ENCODE peak calls at places on chromosomes 2 and 18, in four cellular contexts. One of them, this sample, is unnamed.

GRCh38 chr2:235605999-235606715 is 112.3 kb downstream of the AGAP1 start:
- DNase-seq in neural progenitor cell: peak
- DNase-seq in uterus: no peak
- DNase-seq in brain microvascular endothelial cell: peak
- DNase-seq in this sample: no peak

GRCh38 chr18:70046796-70047195 is 99.1 kb upstream of the CD226 start:
- DNase-seq in neural progenitor cell: no peak
- DNase-seq in uterus: no peak
- DNase-seq in brain microvascular endothelial cell: no peak
- DNase-seq in this sample: no peak

GRCh38 chr2:236176417-236176816 is 8.2 kb upstream of the GBX2 start:
- DNase-seq in neural progenitor cell: peak
- DNase-seq in uterus: no peak
- DNase-seq in brain microvascular endothelial cell: no peak
- DNase-seq in this sample: peak

GRCh38 chr2:33518929-33519328 is 42.5 kb downstream of the RASGRP3 start:
- DNase-seq in neural progenitor cell: no peak
- DNase-seq in uterus: no peak
- DNase-seq in brain microvascular endothelial cell: peak
- DNase-seq in this sample: peak

GRCh38 chr2:104177179-104177578 is 676.7 kb upstream of the POU3F3 start:
- DNase-seq in neural progenitor cell: no peak
- DNase-seq in uterus: no peak
- DNase-seq in brain microvascular endothelial cell: no peak
- DNase-seq in this sample: peak

GRCh38 chr2:227164745-227165350 is 424 bp downstream of the COL4A3 start:
- DNase-seq in neural progenitor cell: peak
- DNase-seq in uterus: no peak
- DNase-seq in brain microvascular endothelial cell: no peak
- DNase-seq in this sample: peak

GRCh38 chr2:36912692-36913091 is 53.6 kb downstream of the STRN start:
- DNase-seq in neural progenitor cell: no peak
- DNase-seq in uterus: no peak
- DNase-seq in brain microvascular endothelial cell: no peak
- DNase-seq in this sample: peak

GRCh38 chr18:49094136-49094535 is 143.4 kb upstream of the SMAD7 start:
- DNase-seq in neural progenitor cell: no peak
- DNase-seq in uterus: no peak
- DNase-seq in brain microvascular endothelial cell: peak
- DNase-seq in this sample: no peak

GRCh38 chr2:237882510-237883481 is 23.4 kb downstream of the RAMP1 start:
- DNase-seq in neural progenitor cell: no peak
- DNase-seq in uterus: peak
- DNase-seq in brain microvascular endothelial cell: no peak
- DNase-seq in this sample: no peak

GRCh38 chr2:111947219-111947618 is 48.8 kb downstream of the MERTK start:
- DNase-seq in neural progenitor cell: no peak
- DNase-seq in uterus: no peak
- DNase-seq in brain microvascular endothelial cell: no peak
- DNase-seq in this sample: no peak

GRCh38 chr2:111948832-111949231 is 50.4 kb downstream of the MERTK start:
- DNase-seq in neural progenitor cell: no peak
- DNase-seq in uterus: no peak
- DNase-seq in brain microvascular endothelial cell: no peak
- DNase-seq in this sample: no peak

GRCh38 chr2:111944536-111945210 is 46.3 kb downstream of the MERTK start:
- DNase-seq in neural progenitor cell: no peak
- DNase-seq in uterus: no peak
- DNase-seq in brain microvascular endothelial cell: no peak
- DNase-seq in this sample: no peak

GRCh38 chr2:111945444-111946293 is 47.3 kb downstream of the MERTK start:
- DNase-seq in neural progenitor cell: no peak
- DNase-seq in uterus: no peak
- DNase-seq in brain microvascular endothelial cell: no peak
- DNase-seq in this sample: no peak

DNA sequence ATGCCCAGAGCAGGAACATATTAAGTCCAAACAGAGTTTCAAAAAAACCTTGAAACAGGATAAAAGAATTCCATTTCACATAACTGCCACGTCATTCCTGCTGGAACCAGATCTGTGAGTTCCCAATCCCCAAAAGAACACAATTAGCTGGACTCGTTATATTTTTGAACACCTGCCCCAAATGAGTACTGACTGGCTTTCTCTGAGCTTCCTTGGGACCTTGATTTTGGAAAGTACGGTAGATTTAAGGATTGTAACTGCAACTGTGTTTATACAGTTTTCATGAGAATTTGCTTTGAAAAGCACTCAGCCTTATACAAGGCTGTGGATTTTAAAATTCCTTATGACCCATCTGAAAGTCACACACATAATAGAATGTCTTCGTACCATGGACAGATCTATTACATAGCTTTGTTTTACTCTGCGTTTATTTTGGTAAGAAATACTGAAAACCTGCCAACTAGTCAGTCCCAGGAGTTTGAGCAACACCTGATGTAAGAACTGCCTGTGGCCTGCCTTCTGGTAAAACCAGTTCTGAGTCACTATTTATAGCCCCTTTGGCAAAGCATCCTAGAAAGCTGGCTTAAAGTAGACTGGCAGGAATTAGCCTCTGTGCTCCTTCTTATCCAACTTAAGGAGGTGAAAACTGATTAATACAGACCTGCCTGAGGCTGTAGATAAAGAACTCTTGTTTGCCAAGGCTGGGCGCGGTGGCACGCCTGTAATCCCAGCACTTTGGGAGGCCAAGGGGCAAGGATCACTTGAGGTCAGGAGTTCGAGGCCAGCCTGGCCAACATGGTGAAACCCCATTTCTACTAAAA is 48.1 kb downstream of the MERTK start:
- DNase-seq in neural progenitor cell: no peak
- DNase-seq in uterus: peak
- DNase-seq in brain microvascular endothelial cell: peak
- DNase-seq in this sample: peak
- H3K4me3 ChIP-seq in neural progenitor cell: no peak
- H3K4me3 ChIP-seq in uterus: no peak
- H3K4me3 ChIP-seq in brain microvascular endothelial cell: no peak
- H3K4me3 ChIP-seq in this sample: peak

GRCh38 chr2:179614121-179614520 is 247.3 kb downstream of the ZNF385B start:
- DNase-seq in neural progenitor cell: no peak
- DNase-seq in uterus: no peak
- DNase-seq in brain microvascular endothelial cell: no peak
- DNase-seq in this sample: no peak

GRCh38 chr2:179613299-179613651 is 248.1 kb downstream of the ZNF385B start:
- DNase-seq in neural progenitor cell: no peak
- DNase-seq in uterus: no peak
- DNase-seq in brain microvascular endothelial cell: no peak
- DNase-seq in this sample: no peak

GRCh38 chr2:179612591-179613298 is 248.7 kb downstream of the ZNF385B start:
- DNase-seq in neural progenitor cell: no peak
- DNase-seq in uterus: no peak
- DNase-seq in brain microvascular endothelial cell: peak
- DNase-seq in this sample: no peak

GRCh38 chr2:179613701-179614100 is 247.7 kb downstream of the ZNF385B start:
- DNase-seq in neural progenitor cell: no peak
- DNase-seq in uterus: no peak
- DNase-seq in brain microvascular endothelial cell: no peak
- DNase-seq in this sample: no peak

DNA sequence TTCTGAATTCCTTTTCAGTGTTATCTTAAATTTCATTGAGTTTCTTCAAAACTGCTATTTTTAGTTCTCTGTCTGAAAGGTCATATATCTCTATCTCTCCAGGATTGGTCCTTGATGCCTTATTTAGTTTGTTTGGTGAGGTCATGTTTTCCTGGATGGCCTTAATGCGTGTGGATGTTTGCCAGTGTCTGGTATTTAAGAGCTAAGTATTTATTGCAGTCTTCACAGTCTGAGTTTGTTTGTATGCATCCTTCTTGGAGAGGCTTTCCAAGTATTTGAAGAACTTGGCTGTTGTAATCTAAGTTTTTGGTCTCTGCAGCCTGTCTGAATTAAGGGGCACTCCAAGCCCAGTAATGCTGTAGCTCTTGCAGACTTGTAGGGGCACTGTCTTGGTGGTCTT is 249.3 kb downstream of the ZNF385B start:
- DNase-seq in neural progenitor cell: no peak
- DNase-seq in uterus: peak
- DNase-seq in brain microvascular endothelial cell: no peak
- DNase-seq in this sample: no peak
- H3K4me3 ChIP-seq in neural progenitor cell: no peak
- H3K4me3 ChIP-seq in uterus: no peak
- H3K4me3 ChIP-seq in brain microvascular endothelial cell: no peak
- H3K4me3 ChIP-seq in this sample: no peak

GRCh38 chr2:176117162-176117822 is 714 bp downstream of the HOXD10 start:
- DNase-seq in neural progenitor cell: no peak
- DNase-seq in uterus: no peak
- DNase-seq in brain microvascular endothelial cell: no peak
- DNase-seq in this sample: no peak
- H3K4me3 ChIP-seq in neural progenitor cell: no peak
- H3K4me3 ChIP-seq in uterus: peak
- H3K4me3 ChIP-seq in brain microvascular endothelial cell: no peak
- H3K4me3 ChIP-seq in this sample: no peak

GRCh38 chr2:179877601-179878364 is 16.4 kb upstream of the ZNF385B start:
- DNase-seq in neural progenitor cell: no peak
- DNase-seq in uterus: no peak
- DNase-seq in brain microvascular endothelial cell: no peak
- DNase-seq in this sample: peak

GRCh38 chr2:179876266-179876665 is 14.9 kb upstream of the ZNF385B start:
- DNase-seq in neural progenitor cell: no peak
- DNase-seq in uterus: no peak
- DNase-seq in brain microvascular endothelial cell: no peak
- DNase-seq in this sample: no peak

GRCh38 chr2:179875864-179876263 is 14.5 kb upstream of the ZNF385B start:
- DNase-seq in neural progenitor cell: no peak
- DNase-seq in uterus: no peak
- DNase-seq in brain microvascular endothelial cell: no peak
- DNase-seq in this sample: no peak
- H3K4me3 ChIP-seq in neural progenitor cell: no peak
- H3K4me3 ChIP-seq in uterus: no peak
- H3K4me3 ChIP-seq in brain microvascular endothelial cell: no peak
- H3K4me3 ChIP-seq in this sample: no peak

DNA sequence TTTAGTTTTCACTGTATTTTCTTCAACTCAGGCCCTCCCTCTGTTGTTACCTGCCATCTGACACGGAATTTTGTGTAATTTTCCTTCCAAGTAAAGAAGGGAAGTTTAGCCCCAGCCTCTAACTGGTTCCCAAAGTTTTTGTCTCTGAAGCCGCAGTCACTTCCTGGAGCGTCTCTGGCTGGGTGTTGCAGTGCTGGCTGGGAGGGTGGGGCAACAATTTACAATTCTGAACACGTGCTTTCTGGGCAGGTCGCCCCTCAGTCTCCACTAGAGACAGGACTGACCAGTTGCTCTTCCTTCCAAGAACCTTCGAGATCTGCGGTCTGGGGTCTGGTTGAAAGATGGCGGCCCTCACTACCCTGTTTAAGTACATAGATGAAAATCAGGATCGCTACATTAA is 3.5 kb downstream of the CNDP2 start:
- DNase-seq in neural progenitor cell: no peak
- DNase-seq in uterus: no peak
- DNase-seq in brain microvascular endothelial cell: peak
- DNase-seq in this sample: peak
- H3K4me3 ChIP-seq in neural progenitor cell: no peak
- H3K4me3 ChIP-seq in uterus: no peak
- H3K4me3 ChIP-seq in brain microvascular endothelial cell: no peak
- H3K4me3 ChIP-seq in this sample: peak

DNA sequence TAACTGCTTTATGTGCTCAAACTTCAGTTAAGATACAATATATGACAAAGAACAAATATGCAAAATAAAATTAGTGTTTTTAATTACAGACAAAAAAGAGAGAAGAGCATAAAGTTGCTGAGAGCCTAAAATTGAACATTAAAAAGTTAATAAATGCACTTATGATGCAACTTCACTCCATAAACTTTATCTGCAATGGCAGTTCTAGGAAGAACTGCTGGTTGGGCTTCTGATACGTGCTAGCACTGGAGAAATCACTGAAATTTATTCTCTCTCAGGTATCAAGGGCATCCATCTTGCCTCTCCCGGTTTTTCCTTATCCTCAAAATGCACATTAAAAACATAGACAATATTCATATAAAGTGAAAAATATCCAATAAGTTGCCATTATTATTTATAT is 35.7 kb downstream of the MYO3B start:
- DNase-seq in neural progenitor cell: no peak
- DNase-seq in uterus: no peak
- DNase-seq in brain microvascular endothelial cell: no peak
- DNase-seq in this sample: no peak
- H3K4me3 ChIP-seq in neural progenitor cell: no peak
- H3K4me3 ChIP-seq in uterus: no peak
- H3K4me3 ChIP-seq in brain microvascular endothelial cell: no peak
- H3K4me3 ChIP-seq in this sample: no peak

DNA sequence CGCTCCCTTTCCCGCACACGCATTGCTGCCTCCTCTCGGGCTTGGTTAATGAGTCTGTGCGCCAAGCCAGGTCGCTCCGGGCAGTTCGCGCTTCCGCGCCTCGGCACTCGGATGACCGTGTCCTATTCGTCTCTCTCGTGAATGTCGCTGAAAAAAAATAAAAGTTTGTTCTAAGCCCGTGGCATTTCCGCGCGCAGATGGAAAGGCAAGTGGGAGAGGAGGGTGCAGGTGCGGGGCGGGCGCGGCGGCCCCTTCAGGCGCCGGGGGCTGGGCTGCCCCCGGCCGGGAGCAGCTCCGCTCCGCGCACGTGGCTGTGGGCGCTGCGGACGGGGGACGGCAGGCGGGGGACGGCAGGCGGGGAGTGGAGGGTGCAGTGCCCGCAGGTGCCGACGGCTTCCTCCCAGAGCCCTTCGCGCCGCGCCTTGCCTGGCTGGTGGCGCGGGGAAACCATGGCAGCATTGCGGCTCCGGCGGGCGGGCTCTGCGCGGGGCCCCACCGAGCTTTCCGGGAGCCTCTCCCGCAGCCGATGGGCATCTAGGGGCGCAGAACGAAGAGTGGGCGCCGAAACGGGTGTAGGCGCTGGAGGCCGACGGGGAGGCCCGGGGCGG is 159.6 kb upstream of the SIX2 start:
- DNase-seq in neural progenitor cell: peak
- DNase-seq in uterus: no peak
- DNase-seq in brain microvascular endothelial cell: no peak
- DNase-seq in this sample: peak
- H3K4me3 ChIP-seq in neural progenitor cell: peak
- H3K4me3 ChIP-seq in uterus: peak
- H3K4me3 ChIP-seq in brain microvascular endothelial cell: peak
- H3K4me3 ChIP-seq in this sample: peak

GRCh38 chr18:62384610-62385097 is 59.5 kb downstream of the TNFRSF11A start:
- DNase-seq in neural progenitor cell: peak
- DNase-seq in uterus: no peak
- DNase-seq in brain microvascular endothelial cell: no peak
- DNase-seq in this sample: peak

GRCh38 chr18:62386616-62387015 is 61.5 kb downstream of the TNFRSF11A start:
- DNase-seq in neural progenitor cell: no peak
- DNase-seq in uterus: no peak
- DNase-seq in brain microvascular endothelial cell: no peak
- DNase-seq in this sample: no peak

GRCh38 chr18:62386091-62386490 is 61.0 kb downstream of the TNFRSF11A start:
- DNase-seq in neural progenitor cell: no peak
- DNase-seq in uterus: no peak
- DNase-seq in brain microvascular endothelial cell: no peak
- DNase-seq in this sample: no peak

GRCh38 chr18:62387257-62387656 is 62.1 kb downstream of the TNFRSF11A start:
- DNase-seq in neural progenitor cell: no peak
- DNase-seq in uterus: no peak
- DNase-seq in brain microvascular endothelial cell: no peak
- DNase-seq in this sample: peak

GRCh38 chr18:62384068-62384467 is 59.0 kb downstream of the TNFRSF11A start:
- DNase-seq in neural progenitor cell: no peak
- DNase-seq in uterus: no peak
- DNase-seq in brain microvascular endothelial cell: no peak
- DNase-seq in this sample: peak
- H3K4me3 ChIP-seq in neural progenitor cell: no peak
- H3K4me3 ChIP-seq in uterus: no peak
- H3K4me3 ChIP-seq in brain microvascular endothelial cell: peak
- H3K4me3 ChIP-seq in this sample: no peak